ENCODE peak calls at places on chromosomes 13 and 19, in five cellular contexts. One of them, this sample, is unnamed.

GRCh38 chr13:59409211-59409610 is 754.5 kb downstream of the DIAPH3 start:
- DNase-seq in ovary: peak
- DNase-seq in epithelial cell of proximal tubule: no peak
- DNase-seq in GM12864: no peak
- DNase-seq in stimulated activated CD4-positive, alpha-beta T cell treated with anti-CD3 and anti-CD28 coated beads, Interleukin-4, amount 100 ng/mL, for 24 hours: no peak
- DNase-seq in this sample: peak

GRCh38 chr19:55683449-55684261 is 8.6 kb downstream of the EPN1 start:
- DNase-seq in ovary: no peak
- DNase-seq in epithelial cell of proximal tubule: no peak
- DNase-seq in GM12864: no peak
- DNase-seq in stimulated activated CD4-positive, alpha-beta T cell treated with anti-CD3 and anti-CD28 coated beads, Interleukin-4, amount 100 ng/mL, for 24 hours: no peak
- DNase-seq in this sample: peak

GRCh38 chr13:72696590-72696989 is 30.8 kb downstream of the MZT1 start:
- DNase-seq in ovary: no peak
- DNase-seq in epithelial cell of proximal tubule: no peak
- DNase-seq in GM12864: no peak
- DNase-seq in stimulated activated CD4-positive, alpha-beta T cell treated with anti-CD3 and anti-CD28 coated beads, Interleukin-4, amount 100 ng/mL, for 24 hours: no peak
- DNase-seq in this sample: no peak

GRCh38 chr19:10193666-10194499 is 870 bp downstream of the DNMT1 start:
- DNase-seq in ovary: no peak
- DNase-seq in epithelial cell of proximal tubule: no peak
- DNase-seq in GM12864: no peak
- DNase-seq in stimulated activated CD4-positive, alpha-beta T cell treated with anti-CD3 and anti-CD28 coated beads, Interleukin-4, amount 100 ng/mL, for 24 hours: peak
- DNase-seq in this sample: peak

GRCh38 chr19:33921165-33921564 is 124.5 kb downstream of the KCTD15 start:
- DNase-seq in ovary: no peak
- DNase-seq in epithelial cell of proximal tubule: no peak
- DNase-seq in GM12864: no peak
- DNase-seq in stimulated activated CD4-positive, alpha-beta T cell treated with anti-CD3 and anti-CD28 coated beads, Interleukin-4, amount 100 ng/mL, for 24 hours: no peak
- DNase-seq in this sample: no peak

GRCh38 chr19:5667751-5668271 is 12.5 kb downstream of the MICOS13 start:
- DNase-seq in ovary: no peak
- DNase-seq in epithelial cell of proximal tubule: no peak
- DNase-seq in GM12864: no peak
- DNase-seq in stimulated activated CD4-positive, alpha-beta T cell treated with anti-CD3 and anti-CD28 coated beads, Interleukin-4, amount 100 ng/mL, for 24 hours: no peak
- DNase-seq in this sample: no peak

GRCh38 chr19:57106646-57107235 is 13.0 kb upstream of the USP29 start:
- DNase-seq in ovary: no peak
- DNase-seq in epithelial cell of proximal tubule: no peak
- DNase-seq in GM12864: no peak
- DNase-seq in stimulated activated CD4-positive, alpha-beta T cell treated with anti-CD3 and anti-CD28 coated beads, Interleukin-4, amount 100 ng/mL, for 24 hours: no peak
- DNase-seq in this sample: no peak

GRCh38 chr13:76106763-76107162 is 470.6 kb downstream of the LMO7 start:
- DNase-seq in ovary: no peak
- DNase-seq in epithelial cell of proximal tubule: no peak
- DNase-seq in GM12864: no peak
- DNase-seq in stimulated activated CD4-positive, alpha-beta T cell treated with anti-CD3 and anti-CD28 coated beads, Interleukin-4, amount 100 ng/mL, for 24 hours: no peak
- DNase-seq in this sample: no peak

GRCh38 chr19:47544476-47544875 is 28.5 kb downstream of the ZNF541 start:
- DNase-seq in ovary: no peak
- DNase-seq in epithelial cell of proximal tubule: no peak
- DNase-seq in GM12864: no peak
- DNase-seq in stimulated activated CD4-positive, alpha-beta T cell treated with anti-CD3 and anti-CD28 coated beads, Interleukin-4, amount 100 ng/mL, for 24 hours: no peak
- DNase-seq in this sample: no peak

GRCh38 chr13:102914629-102914935 is 68.8 kb downstream of the ERCC5 start:
- DNase-seq in ovary: no peak
- DNase-seq in epithelial cell of proximal tubule: no peak
- DNase-seq in GM12864: no peak
- DNase-seq in stimulated activated CD4-positive, alpha-beta T cell treated with anti-CD3 and anti-CD28 coated beads, Interleukin-4, amount 100 ng/mL, for 24 hours: no peak
- DNase-seq in this sample: no peak

This sample was measured in pancreas.